ENCODE peak calls at places on chromosomes 1 and 21, in eight cellular contexts. I is K562, P is GM23338, K is endothelial cell of umbilical vein, U is HCT116, Q is GM12878, D is H1, L is HepG2. Y is an unnamed sample.
A peak's percentile ranks its signal among the peaks of the same experiment; 100 is the strongest.

GRCh38 chr1:53349968-53350852 is 22.3 kb upstream of the LRP8 start:
- DNase-seq in I (no peak), P (no peak), K (no peak), U (no peak), Q (no peak), D (peak; percentile 39), L (no peak), Y (no peak)

GRCh38 chr1:234957330-234958065 is 171.1 kb downstream of the TOMM20 start:
- DNase-seq in I (peak; percentile 75), P (peak; percentile 42), K (peak; percentile 46), U (peak; percentile 44), Q (no peak), D (peak; percentile 55), L (peak; percentile 99), Y (no peak)

GRCh38 chr1:187070076-187070475 is 241.3 kb downstream of the PLA2G4A start:
- DNase-seq in I (no peak), P (no peak), K (no peak), U (no peak), Q (no peak), D (no peak), L (no peak), Y (no peak)

GRCh38 chr1:201426395-201427310 is 5.1 kb upstream of the TNNI1 start:
- DNase-seq in I (no peak), P (no peak), K (no peak), U (no peak), Q (no peak), D (no peak), L (no peak), Y (no peak)

GRCh38 chr21:23955130-23955873 is 1652.0 kb downstream of the MRPL39 start:
- DNase-seq in I (no peak), P (no peak), K (no peak), U (no peak), Q (no peak), D (no peak), L (no peak), Y (no peak)

GRCh38 chr1:41874350-41874749 is 44.4 kb downstream of the HIVEP3 start:
- DNase-seq in I (no peak), P (peak; percentile 15), K (no peak), U (no peak), Q (no peak), D (no peak), L (no peak), Y (no peak)

GRCh38 chr21:40457741-40458140 is 389.2 kb downstream of the DSCAM start:
- DNase-seq in I (no peak), P (no peak), K (no peak), U (no peak), Q (no peak), D (no peak), L (no peak), Y (no peak)

GRCh38 chr1:6424000-6424565 is 493 bp upstream of the ESPN start:
- DNase-seq in I (peak; percentile 47), P (peak; percentile 78), K (no peak), U (no peak), Q (no peak), D (peak; percentile 74), L (no peak), Y (no peak)

GRCh38 chr1:243731974-243732373 is 118.1 kb downstream of the AKT3 start:
- DNase-seq in I (no peak), P (no peak), K (no peak), U (no peak), Q (no peak), D (no peak), L (no peak), Y (no peak)

GRCh38 chr21:33403128-33403785 is at the start of gene IFNGR2:
- DNase-seq in I (peak; percentile 92), P (peak; percentile 58), K (no peak), U (no peak), Q (no peak), D (peak; percentile 54), L (no peak), Y (no peak)

GRCh38 chr1:9316080-9316444 is 23.4 kb downstream of the SPSB1 start:
- DNase-seq in I (no peak), P (no peak), K (no peak), U (no peak), Q (no peak), D (no peak), L (no peak), Y (no peak)

GRCh38 chr1:11793819-11794218 is 11.9 kb downstream of the MTHFR start:
- DNase-seq in I (no peak), P (no peak), K (no peak), U (no peak), Q (no peak), D (no peak), L (no peak), Y (no peak)

GRCh38 chr1:203556047-203556851 is 62.3 kb downstream of the OPTC start:
- DNase-seq in I (no peak), P (peak; percentile 82), K (no peak), U (no peak), Q (no peak), D (peak; percentile 62), L (no peak), Y (no peak)

GRCh38 chr1:187491082-187491720 is 662.5 kb downstream of the PLA2G4A start:
- DNase-seq in I (no peak), P (no peak), K (peak; percentile 6), U (no peak), Q (no peak), D (no peak), L (peak; percentile 45), Y (no peak)

GRCh38 chr1:110787328-110788071 is 85.4 kb upstream of the CD53 start:
- DNase-seq in I (no peak), P (no peak), K (no peak), U (no peak), Q (peak; percentile 76), D (no peak), L (no peak), Y (no peak)

GRCh38 chr1:91335607-91336006 is 69.0 kb downstream of the HFM1 start:
- DNase-seq in I (no peak), P (no peak), K (no peak), U (no peak), Q (no peak), D (no peak), L (no peak), Y (no peak)

GRCh38 chr1:230575886-230576477 is 66.3 kb upstream of the COG2 start:
- DNase-seq in I (no peak), P (no peak), K (no peak), U (no peak), Q (no peak), D (no peak), L (no peak), Y (no peak)

GRCh38 chr1:17798011-17798410 is 42.9 kb downstream of the ACTL8 start:
- DNase-seq in I (no peak), P (no peak), K (no peak), U (no peak), Q (no peak), D (no peak), L (no peak), Y (no peak)

GRCh38 chr1:1773874-1774273 is 4.4 kb downstream of the NADK start:
- DNase-seq in I (no peak), P (no peak), K (no peak), U (no peak), Q (no peak), D (no peak), L (no peak), Y (no peak)

GRCh38 chr1:224380003-224380402 is 23.3 kb downstream of the CNIH4 start:
- DNase-seq in I (no peak), P (no peak), K (no peak), U (no peak), Q (peak; percentile 75), D (no peak), L (no peak), Y (no peak)

GRCh38 chr1:1038694-1039093 is 18.8 kb downstream of the AGRN start:
- DNase-seq in I (no peak), P (no peak), K (no peak), U (no peak), Q (no peak), D (no peak), L (no peak), Y (no peak)

GRCh38 chr1:147171399-147172167 is 687 bp downstream of the PRKAB2 start:
- DNase-seq in I (peak; percentile 26), P (peak; percentile 24), K (peak; percentile 39), U (no peak), Q (no peak), D (no peak), L (no peak), Y (no peak)

GRCh38 chr1:157880621-157881020 is 39.0 kb upstream of the CD5L start:
- DNase-seq in I (no peak), P (no peak), K (no peak), U (no peak), Q (no peak), D (no peak), L (no peak), Y (no peak)

GRCh38 chr1:58864654-58865053 is 80.8 kb upstream of the JUN start:
- DNase-seq in I (no peak), P (no peak), K (no peak), U (no peak), Q (no peak), D (no peak), L (no peak), Y (no peak)

GRCh38 chr1:247373721-247374141 is 42.1 kb upstream of the ZNF496 start:
- DNase-seq in I (peak; percentile 42), P (peak; percentile 94), K (peak; percentile 21), U (no peak), Q (no peak), D (peak; percentile 89), L (peak; percentile 6), Y (no peak)

GRCh38 chr1:32204943-32205361 is 519 bp upstream of the IQCC start:
- DNase-seq in I (no peak), P (peak; percentile 48), K (no peak), U (no peak), Q (no peak), D (peak; percentile 61), L (no peak), Y (no peak)
- TF ChIP-seq EZH2 in I (no peak), P (no peak), K (no peak), U (no peak), Q (no peak), D (no peak), L (no peak), Y (no peak)

GRCh38 chr1:3355894-3356826 is 98.3 kb upstream of the ARHGEF16 start:
- DNase-seq in I (no peak), P (no peak), K (no peak), U (no peak), Q (no peak), D (no peak), L (peak; percentile 70), Y (no peak)
- TF ChIP-seq POLR2AphosphoS5 in I (no peak), P (no peak), K (no peak), U (no peak), Q (no peak), D (no peak), L (peak; percentile 34), Y (no peak)

DNA sequence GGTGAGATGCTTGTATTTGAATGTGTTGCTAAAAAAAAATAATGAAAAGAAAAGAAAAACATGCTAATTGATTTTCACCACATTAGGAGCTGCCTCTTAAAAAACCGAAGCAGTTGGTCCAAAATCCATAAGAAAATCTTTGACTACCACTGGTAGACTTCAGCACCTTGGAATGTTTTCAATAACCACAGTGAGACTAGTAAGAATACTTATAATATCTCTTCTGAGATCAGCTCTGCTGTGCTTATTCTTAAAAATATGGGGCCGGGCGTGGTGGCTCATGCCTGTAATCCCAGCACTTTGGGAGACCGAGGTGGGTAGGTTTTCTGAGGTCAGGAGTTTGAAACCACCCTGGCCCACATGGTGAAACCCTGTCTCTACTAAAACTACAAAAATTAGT is 15.1 kb downstream of the NFYC start:
- DNase-seq in I (no peak), P (no peak), K (no peak), U (no peak), Q (no peak), D (no peak), L (no peak), Y (no peak)
- H3K27ac ChIP-seq in I (no peak overlapping the region), P (no peak overlapping the region), K (no peak overlapping the region), U (no peak overlapping the region), Q (no peak overlapping the region), D (no peak overlapping the region), L (no peak overlapping the region), Y (no peak overlapping the region)

GRCh38 chr1:40783001-40783905 is at the start of gene KCNQ4:
- DNase-seq in I (peak; percentile 88), P (peak; percentile 84), K (no peak), U (no peak), Q (no peak), D (peak; percentile 71), L (no peak), Y (no peak)
- TF ChIP-seq EZH2 in I (no peak), P (peak; percentile 57), K (peak; percentile 79), U (no peak), Q (no peak), D (peak; percentile 45), L (no peak), Y (no peak)

Y was measured in SK-N-MC.